ENCODE peak calls at places on chromosomes 13 and 19, in nine cellular contexts. X is activated CD4-positive, alpha-beta T cell treated with anti-CD3 and anti-CD28 coated beads, Interleukin-2, amount 50 U/mL, for 24 hours; M is ELR; B is dermis microvascular lymphatic vessel endothelial cell; Z is lung; T is stimulated activated CD4-positive, alpha-beta T cell treated with anti-CD3 and anti-CD28 coated beads, Interleukin-2, amount 100 ng/mL, for 48 hours; L is stimulated activated CD8-positive, alpha-beta memory T cell treated with anti-CD3 and anti-CD28 coated beads, Interleukin-15, amount 100 ng/mL, for 24 hours; N is heart left ventricle; V is NCI-H2029. R is an unnamed sample.

GRCh38 chr13:64480206-64480605 is 2749.9 kb downstream of the PCDH9 start:
- DNase-seq in X (no peak), M (no peak), B (no peak), Z (no peak), T (no peak), L (no peak), N (no peak), V (no peak), R (no peak)

GRCh38 chr19:14796021-14796420 is 17.7 kb upstream of the ADGRE2 start:
- DNase-seq in X (no peak), M (no peak), B (no peak), Z (no peak), T (no peak), L (no peak), N (no peak), V (no peak), R (no peak)

GRCh38 chr13:106178816-106179215 is 356.6 kb downstream of the EFNB2 start:
- DNase-seq in X (no peak), M (no peak), B (no peak), Z (no peak), T (no peak), L (no peak), N (no peak), V (no peak), R (no peak)

GRCh38 chr19:42028304-42029216 is 34.5 kb upstream of the ATP1A3 start:
- DNase-seq in X (no peak), M (no peak), B (no peak), Z (no peak), T (peak; percentile 41), L (no peak), N (peak; percentile 47), V (no peak), R (no peak)

GRCh38 chr19:3375221-3376088 is 9.1 kb downstream of the NFIC start:
- DNase-seq in X (no peak), M (peak; percentile 37), B (peak; percentile 90), Z (peak; percentile 71), T (no peak), L (no peak), N (peak; percentile 86), V (no peak), R (no peak)

GRCh38 chr19:17121736-17122293 is 46.2 kb downstream of the MYO9B start:
- DNase-seq in X (no peak), M (no peak), B (no peak), Z (no peak), T (no peak), L (no peak), N (no peak), V (no peak), R (no peak)

GRCh38 chr19:50178859-50179537 is 15.9 kb upstream of the IZUMO2 start:
- DNase-seq in X (no peak), M (no peak), B (no peak), Z (no peak), T (no peak), L (no peak), N (no peak), V (no peak), R (no peak)

GRCh38 chr19:24159707-24160106 is 72.7 kb downstream of the ZNF254 start:
- DNase-seq in X (no peak), M (peak; percentile 11), B (peak; percentile 19), Z (no peak), T (no peak), L (no peak), N (no peak), V (no peak), R (no peak)

GRCh38 chr13:79745141-79745540 is 264.2 kb downstream of the NDFIP2 start:
- DNase-seq in X (no peak), M (no peak), B (peak; percentile 9), Z (no peak), T (no peak), L (no peak), N (no peak), V (no peak), R (no peak)

GRCh38 chr19:39413903-39414608 is 1.6 kb downstream of the PLEKHG2 start:
- DNase-seq in X (no peak), M (peak; percentile 42), B (peak; percentile 41), Z (no peak), T (no peak), L (no peak), N (no peak), V (no peak), R (no peak)

GRCh38 chr13:97559981-97560380 is 126.0 kb downstream of the RAP2A start:
- DNase-seq in X (no peak), M (no peak), B (no peak), Z (no peak), T (no peak), L (no peak), N (no peak), V (no peak), R (no peak)

GRCh38 chr13:28636677-28637317 is 22.1 kb upstream of the POMP start:
- DNase-seq in X (no peak), M (peak; percentile 90), B (peak; percentile 88), Z (peak; percentile 58), T (peak; percentile 19), L (no peak), N (no peak), V (peak; percentile 24), R (no peak)

GRCh38 chr13:95552539-95553270 is at the start of gene CLDN10:
- DNase-seq in X (no peak), M (no peak), B (peak; percentile 10), Z (no peak), T (no peak), L (no peak), N (peak; percentile 58), V (no peak), R (no peak)

GRCh38 chr19:4186087-4186993 is 3.9 kb downstream of the ANKRD24 start:
- DNase-seq in X (peak; percentile 64), M (peak; percentile 78), B (peak; percentile 66), Z (peak; percentile 80), T (peak; percentile 91), L (peak; percentile 62), N (no peak), V (peak; percentile 55), R (peak; percentile 68)

GRCh38 chr13:95536629-95537241 is 15.8 kb upstream of the CLDN10 start:
- DNase-seq in X (no peak), M (peak; percentile 65), B (peak; percentile 48), Z (no peak), T (no peak), L (no peak), N (no peak), V (no peak), R (no peak)

GRCh38 chr19:28022506-28022905 is 1190.4 kb downstream of the UQCRFS1 start:
- DNase-seq in X (no peak), M (no peak), B (no peak), Z (no peak), T (no peak), L (no peak), N (no peak), V (no peak), R (no peak)

GRCh38 chr19:11496391-11497163 is 9.1 kb downstream of the ZNF653 start:
- DNase-seq in X (peak; percentile 37), M (peak; percentile 93), B (peak; percentile 80), Z (peak; percentile 63), T (peak; percentile 64), L (peak; percentile 38), N (peak; percentile 86), V (no peak), R (peak; percentile 21)

GRCh38 chr19:13262450-13262849 is 112.2 kb downstream of the IER2 start:
- DNase-seq in X (no peak), M (peak; percentile 72), B (peak; percentile 59), Z (no peak), T (no peak), L (no peak), N (no peak), V (peak; percentile 11), R (no peak)

GRCh38 chr19:7505682-7506384 is 10.1 kb upstream of the ZNF358 start:
- DNase-seq in X (no peak), M (no peak), B (no peak), Z (no peak), T (no peak), L (no peak), N (peak; percentile 76), V (peak; percentile 65), R (no peak)

GRCh38 chr19:2327773-2328400 is 499 bp downstream of the LSM7 start:
- DNase-seq in X (peak; percentile 28), M (peak; percentile 88), B (peak; percentile 95), Z (peak; percentile 40), T (peak; percentile 41), L (no peak), N (no peak), V (peak; percentile 79), R (no peak)

GRCh38 chr19:40600086-40600917 is 867 bp upstream of the LTBP4 start:
- DNase-seq in X (no peak), M (no peak), B (no peak), Z (no peak), T (no peak), L (no peak), N (no peak), V (no peak), R (no peak)

GRCh38 chr13:74134226-74134776 is at the start of gene KLF12:
- DNase-seq in X (peak; percentile 72), M (peak; percentile 97), B (peak; percentile 76), Z (peak; percentile 88), T (peak; percentile 87), L (peak; percentile 61), N (peak; percentile 92), V (peak; percentile 65), R (peak; percentile 72)

GRCh38 chr13:25756916-25757315 is 294.9 kb downstream of the SHISA2 start:
- DNase-seq in X (no peak), M (no peak), B (no peak), Z (no peak), T (no peak), L (no peak), N (no peak), V (no peak), R (no peak)

GRCh38 chr13:40146586-40147240 is 491.3 kb downstream of the COG6 start:
- DNase-seq in X (no peak), M (peak; percentile 15), B (peak; percentile 35), Z (no peak), T (no peak), L (no peak), N (no peak), V (no peak), R (no peak)

R was measured in prostate gland.